ENCODE peak calls at places on chromosomes 6 and 20, in seven cellular contexts. D, C, I, Z, J, S and O are unnamed samples.

GRCh38 chr6:162917506-162917905 is 189.7 kb downstream of the PACRG start:
- DNase-seq in I (no peak), Z (peak; percentile 61), C (no peak), D (no peak), S (no peak), J (no peak), O (no peak)

GRCh38 chr20:16898433-16898832 is 150.3 kb downstream of the OTOR start:
- DNase-seq in C (peak; percentile 57), S (no peak), J (no peak), I (no peak), D (no peak), Z (peak; percentile 46), O (no peak)

GRCh38 chr20:58778774-58779173 is 71.9 kb downstream of the GNAS-AS1 start:
- DNase-seq in C (no peak), I (no peak), Z (no peak), D (no peak), J (no peak), S (no peak), O (no peak)

GRCh38 chr20:21661488-21662055 is 43.9 kb upstream of the PAX1 start:
- DNase-seq in S (no peak), I (no peak), C (no peak), J (no peak), Z (no peak), D (no peak), O (no peak)

GRCh38 chr6:168903638-168904345 is 349.9 kb downstream of the THBS2 start:
- DNase-seq in J (no peak), Z (no peak), S (no peak), D (no peak), C (no peak), I (no peak), O (no peak)

GRCh38 chr6:157551041-157551832 is 170.2 kb downstream of the ZDHHC14 start:
- DNase-seq in C (peak; percentile 64), J (no peak), D (no peak), S (no peak), I (no peak), Z (no peak), O (no peak)

GRCh38 chr20:17558154-17558940 is 11.5 kb upstream of the DSTN start:
- DNase-seq in C (peak; percentile 100), S (no peak), J (no peak), D (peak; percentile 83), I (peak; percentile 34), Z (peak; percentile 93), O (no peak)

GRCh38 chr6:51711876-51712275 is 375.5 kb downstream of the PKHD1 start:
- DNase-seq in I (no peak), C (no peak), S (no peak), J (no peak), D (no peak), Z (no peak), O (no peak)

GRCh38 chr6:163352011-163352685 is 62.4 kb upstream of the QKI start:
- DNase-seq in Z (no peak), S (no peak), J (no peak), C (no peak), I (no peak), D (no peak), O (no peak)